ENCODE peak calls at places on chromosomes 4 and X, in five cellular contexts. One of them, this sample, is unnamed.
A peak's percentile ranks its signal among the peaks of the same experiment; 100 is the strongest.

GRCh38 chr4:100312615-100313355 is 122.5 kb upstream of the DDIT4L start:
- DNase-seq in H9: no peak
- DNase-seq in GM23248: no peak
- DNase-seq in neuronal stem cell: no peak
- DNase-seq in IMR-90: no peak
- DNase-seq in this sample: no peak

GRCh38 chr4:159296061-159296460 is 193.2 kb downstream of the RAPGEF2 start:
- DNase-seq in H9: no peak
- DNase-seq in neuronal stem cell: no peak
- DNase-seq in IMR-90: peak; percentile 85
- DNase-seq in GM23248: peak; percentile 70
- DNase-seq in this sample: no peak

GRCh38 chrX:72305286-72306084 is at the start of gene CITED1:
- DNase-seq in IMR-90: no peak
- DNase-seq in H9: peak; percentile 40
- DNase-seq in neuronal stem cell: peak; percentile 18
- DNase-seq in GM23248: peak; percentile 39
- DNase-seq in this sample: peak; percentile 54

GRCh38 chr4:111697176-111697962 is 447.9 kb upstream of the FAM241A start:
- DNase-seq in GM23248: no peak
- DNase-seq in neuronal stem cell: no peak
- DNase-seq in IMR-90: no peak
- DNase-seq in H9: no peak
- DNase-seq in this sample: no peak

GRCh38 chr4:40514409-40515025 is 115.1 kb downstream of the RBM47 start:
- DNase-seq in IMR-90: no peak
- DNase-seq in GM23248: no peak
- DNase-seq in neuronal stem cell: no peak
- DNase-seq in H9: no peak
- DNase-seq in this sample: no peak

GRCh38 chr4:7860600-7861158 is 79.0 kb downstream of the AFAP1 start:
- DNase-seq in H9: no peak
- DNase-seq in neuronal stem cell: no peak
- DNase-seq in IMR-90: no peak
- DNase-seq in GM23248: no peak
- DNase-seq in this sample: no peak

GRCh38 chrX:109952985-109953905 is 49.7 kb upstream of the TMEM164 start:
- DNase-seq in H9: no peak
- DNase-seq in GM23248: no peak
- DNase-seq in neuronal stem cell: no peak
- DNase-seq in IMR-90: no peak
- DNase-seq in this sample: no peak

GRCh38 chrX:8126092-8126491 is 45.0 kb downstream of the VCX2 start:
- DNase-seq in GM23248: no peak
- DNase-seq in IMR-90: no peak
- DNase-seq in neuronal stem cell: no peak
- DNase-seq in H9: no peak
- DNase-seq in this sample: no peak

GRCh38 chr4:176137626-176138025 is 57.8 kb downstream of the SPATA4 start:
- DNase-seq in IMR-90: peak; percentile 60
- DNase-seq in H9: no peak
- DNase-seq in neuronal stem cell: no peak
- DNase-seq in GM23248: peak; percentile 86
- DNase-seq in this sample: no peak

GRCh38 chrX:117838581-117839331 is 277.9 kb downstream of the KLHL13 start:
- DNase-seq in IMR-90: no peak
- DNase-seq in neuronal stem cell: no peak
- DNase-seq in GM23248: no peak
- DNase-seq in H9: no peak
- DNase-seq in this sample: no peak

GRCh38 chr4:4995103-4995761 is 24.0 kb downstream of the CYTL1 start:
- DNase-seq in neuronal stem cell: peak; percentile 76
- DNase-seq in IMR-90: peak; percentile 58
- DNase-seq in H9: peak; percentile 90
- DNase-seq in GM23248: peak; percentile 78
- DNase-seq in this sample: peak; percentile 90

GRCh38 chr4:158809611-158810486 is 41.0 kb downstream of the FNIP2 start:
- DNase-seq in GM23248: peak; percentile 90
- DNase-seq in neuronal stem cell: no peak
- DNase-seq in IMR-90: peak; percentile 90
- DNase-seq in H9: no peak
- DNase-seq in this sample: no peak

GRCh38 chr4:19945979-19946380 is 305.7 kb upstream of the SLIT2 start:
- DNase-seq in H9: no peak
- DNase-seq in IMR-90: peak; percentile 97
- DNase-seq in neuronal stem cell: no peak
- DNase-seq in GM23248: peak; percentile 93
- DNase-seq in this sample: no peak

GRCh38 chr4:83716874-83717273 is 181.0 kb downstream of the GPAT3 start:
- DNase-seq in IMR-90: no peak
- DNase-seq in GM23248: peak; percentile 33
- DNase-seq in neuronal stem cell: no peak
- DNase-seq in H9: no peak
- DNase-seq in this sample: no peak

GRCh38 chr4:153367092-153367491 is 22.6 kb downstream of the MND1 start:
- DNase-seq in H9: no peak
- DNase-seq in IMR-90: no peak
- DNase-seq in GM23248: no peak
- DNase-seq in neuronal stem cell: no peak
- DNase-seq in this sample: no peak

GRCh38 chrX:47156611-47157520 is 11.8 kb downstream of the RBM10 start:
- DNase-seq in H9: no peak
- DNase-seq in neuronal stem cell: no peak
- DNase-seq in IMR-90: no peak
- DNase-seq in GM23248: no peak
- DNase-seq in this sample: no peak

GRCh38 chr4:24471623-24472510 is 112.5 kb downstream of the DHX15 start:
- DNase-seq in IMR-90: no peak
- DNase-seq in H9: peak; percentile 58
- DNase-seq in neuronal stem cell: peak; percentile 39
- DNase-seq in GM23248: peak; percentile 34
- DNase-seq in this sample: peak; percentile 61

GRCh38 chr4:4762909-4763814 is 96.3 kb upstream of the MSX1 start:
- DNase-seq in IMR-90: peak; percentile 59
- DNase-seq in H9: peak; percentile 64
- DNase-seq in neuronal stem cell: no peak
- DNase-seq in GM23248: peak; percentile 69
- DNase-seq in this sample: peak; percentile 77

GRCh38 chr4:159101983-159102622 is 776 bp upstream of the RAPGEF2 start:
- DNase-seq in H9: peak; percentile 34
- DNase-seq in IMR-90: no peak
- DNase-seq in neuronal stem cell: no peak
- DNase-seq in GM23248: peak; percentile 41
- DNase-seq in this sample: peak; percentile 40

GRCh38 chrX:55908685-55909212 is 191.2 kb downstream of the RRAGB start:
- DNase-seq in neuronal stem cell: peak; percentile 3
- DNase-seq in GM23248: peak; percentile 35
- DNase-seq in H9: peak; percentile 34
- DNase-seq in IMR-90: no peak
- DNase-seq in this sample: peak; percentile 43

GRCh38 chr4:677431-678293 is 3.3 kb downstream of the MYL5 start:
- DNase-seq in GM23248: peak; percentile 69
- DNase-seq in IMR-90: no peak
- DNase-seq in H9: peak; percentile 29
- DNase-seq in neuronal stem cell: no peak
- DNase-seq in this sample: no peak

GRCh38 chr4:45147866-45148265 is 421.5 kb upstream of the GNPDA2 start:
- DNase-seq in IMR-90: no peak
- DNase-seq in H9: no peak
- DNase-seq in neuronal stem cell: no peak
- DNase-seq in GM23248: peak; percentile 13
- DNase-seq in this sample: no peak

GRCh38 chr4:148044889-148045352 is 313.0 kb downstream of the ARHGAP10 start:
- DNase-seq in IMR-90: no peak
- DNase-seq in H9: no peak
- DNase-seq in neuronal stem cell: no peak
- DNase-seq in GM23248: no peak
- DNase-seq in this sample: no peak

GRCh38 chr4:151169223-151169622 is 69.8 kb downstream of the RPS3A start:
- DNase-seq in IMR-90: peak; percentile 99
- DNase-seq in H9: no peak
- DNase-seq in GM23248: peak; percentile 98
- DNase-seq in neuronal stem cell: peak; percentile 14
- DNase-seq in this sample: peak; percentile 49

GRCh38 chr4:84708406-84709135 is 125.6 kb downstream of the CDS1 start:
- DNase-seq in neuronal stem cell: no peak
- DNase-seq in H9: no peak
- DNase-seq in IMR-90: peak; percentile 55
- DNase-seq in GM23248: peak; percentile 39
- DNase-seq in this sample: no peak

GRCh38 chr4:172142331-172142738 is 329.1 kb downstream of the GALNTL6 start:
- DNase-seq in GM23248: peak; percentile 63
- DNase-seq in neuronal stem cell: no peak
- DNase-seq in H9: no peak
- DNase-seq in IMR-90: peak; percentile 22
- DNase-seq in this sample: no peak

GRCh38 chr4:75555294-75556164 is at the start of gene ODAPH:
- DNase-seq in H9: no peak
- DNase-seq in neuronal stem cell: no peak
- DNase-seq in GM23248: peak; percentile 48
- DNase-seq in IMR-90: peak; percentile 58
- DNase-seq in this sample: no peak

GRCh38 chr4:8308144-8308543 is 38.6 kb downstream of the HTRA3 start:
- DNase-seq in IMR-90: no peak
- DNase-seq in neuronal stem cell: no peak
- DNase-seq in H9: no peak
- DNase-seq in GM23248: no peak
- DNase-seq in this sample: no peak

GRCh38 chr4:80798082-80798481 is 232.4 kb upstream of the BMP3 start:
- DNase-seq in GM23248: no peak
- DNase-seq in IMR-90: no peak
- DNase-seq in H9: no peak
- DNase-seq in neuronal stem cell: no peak
- DNase-seq in this sample: no peak

GRCh38 chrX:49053223-49054072 is 5.4 kb upstream of the CCDC120 start:
- DNase-seq in GM23248: peak; percentile 63
- DNase-seq in H9: peak; percentile 79
- DNase-seq in IMR-90: peak; percentile 43
- DNase-seq in neuronal stem cell: peak; percentile 67
- DNase-seq in this sample: peak; percentile 92

GRCh38 chr4:96103086-96103485 is 263.2 kb downstream of the PDHA2 start:
- DNase-seq in H9: no peak
- DNase-seq in GM23248: no peak
- DNase-seq in neuronal stem cell: no peak
- DNase-seq in IMR-90: no peak
- DNase-seq in this sample: no peak

GRCh38 chr4:102610476-102610875 is 109.3 kb downstream of the NFKB1 start:
- DNase-seq in neuronal stem cell: no peak
- DNase-seq in GM23248: no peak
- DNase-seq in H9: no peak
- DNase-seq in IMR-90: no peak
- DNase-seq in this sample: no peak

GRCh38 chrX:19715711-19716638 is 171.4 kb downstream of the SH3KBP1 start:
- DNase-seq in H9: no peak
- DNase-seq in IMR-90: no peak
- DNase-seq in neuronal stem cell: no peak
- DNase-seq in GM23248: no peak
- DNase-seq in this sample: no peak

GRCh38 chrX:73851014-73852009 is 288.3 kb downstream of the CHIC1 start:
- DNase-seq in H9: no peak
- DNase-seq in IMR-90: peak; percentile 96
- DNase-seq in GM23248: no peak
- DNase-seq in neuronal stem cell: no peak
- DNase-seq in this sample: no peak

GRCh38 chr4:157804986-157805385 is 367.8 kb downstream of the GASK1B start:
- DNase-seq in GM23248: peak; percentile 5
- DNase-seq in H9: no peak
- DNase-seq in IMR-90: no peak
- DNase-seq in neuronal stem cell: no peak
- DNase-seq in this sample: peak; percentile 33

GRCh38 chr4:26782168-26782829 is 78.3 kb upstream of the STIM2 start:
- DNase-seq in IMR-90: no peak
- DNase-seq in GM23248: no peak
- DNase-seq in H9: no peak
- DNase-seq in neuronal stem cell: no peak
- DNase-seq in this sample: no peak
- H3K4me1 ChIP-seq in IMR-90: peaks cover 5% of the 10 kb centered on the region
- H3K4me1 ChIP-seq in GM23248: peaks cover 21% of the 10 kb centered on the region
- H3K4me1 ChIP-seq in H9: no peaks in the 10 kb centered on the region
- H3K4me1 ChIP-seq in neuronal stem cell: peaks cover 21% of the 10 kb centered on the region
- H3K4me1 ChIP-seq in this sample: peaks cover under 1% of the 10 kb centered on the region

GRCh38 chrX:15856580-15856979 is 2.0 kb upstream of the AP1S2 start:
- DNase-seq in neuronal stem cell: no peak
- DNase-seq in IMR-90: no peak
- DNase-seq in GM23248: no peak
- DNase-seq in H9: no peak
- DNase-seq in this sample: no peak
- H3K9ac ChIP-seq in neuronal stem cell: no peak overlapping the region
- H3K9ac ChIP-seq in IMR-90: no peak overlapping the region
- H3K9ac ChIP-seq in GM23248: no peak overlapping the region
- H3K9ac ChIP-seq in H9: no peak overlapping the region
- H3K9ac ChIP-seq in this sample: no peak overlapping the region

GRCh38 chr4:141348589-141348988 is 127.9 kb downstream of the ZNF330 start:
- DNase-seq in IMR-90: no peak
- DNase-seq in H9: no peak
- DNase-seq in GM23248: no peak
- DNase-seq in neuronal stem cell: no peak
- DNase-seq in this sample: no peak
- H2AFZ ChIP-seq in IMR-90: no peak overlapping the region
- H2AFZ ChIP-seq in H9: no peak overlapping the region
- H2AFZ ChIP-seq in GM23248: no peak overlapping the region
- H2AFZ ChIP-seq in neuronal stem cell: no peak overlapping the region
- H2AFZ ChIP-seq in this sample: no peak overlapping the region

GRCh38 chr4:139920552-139920951 is 233.4 kb downstream of the MAML3 start:
- DNase-seq in IMR-90: no peak
- DNase-seq in GM23248: no peak
- DNase-seq in H9: no peak
- DNase-seq in neuronal stem cell: no peak
- DNase-seq in this sample: peak; percentile 25

GRCh38 chr4:139918591-139918990 is 235.4 kb downstream of the MAML3 start:
- DNase-seq in H9: no peak
- DNase-seq in IMR-90: peak; percentile 63
- DNase-seq in GM23248: no peak
- DNase-seq in neuronal stem cell: no peak
- DNase-seq in this sample: no peak

GRCh38 chr4:139917896-139918295 is 236.1 kb downstream of the MAML3 start:
- DNase-seq in H9: no peak
- DNase-seq in GM23248: no peak
- DNase-seq in neuronal stem cell: no peak
- DNase-seq in IMR-90: no peak
- DNase-seq in this sample: no peak

GRCh38 chr4:139919513-139919912 is 234.5 kb downstream of the MAML3 start:
- DNase-seq in IMR-90: peak; percentile 65
- DNase-seq in H9: no peak
- DNase-seq in GM23248: peak; percentile 70
- DNase-seq in neuronal stem cell: no peak
- DNase-seq in this sample: no peak

DNA sequence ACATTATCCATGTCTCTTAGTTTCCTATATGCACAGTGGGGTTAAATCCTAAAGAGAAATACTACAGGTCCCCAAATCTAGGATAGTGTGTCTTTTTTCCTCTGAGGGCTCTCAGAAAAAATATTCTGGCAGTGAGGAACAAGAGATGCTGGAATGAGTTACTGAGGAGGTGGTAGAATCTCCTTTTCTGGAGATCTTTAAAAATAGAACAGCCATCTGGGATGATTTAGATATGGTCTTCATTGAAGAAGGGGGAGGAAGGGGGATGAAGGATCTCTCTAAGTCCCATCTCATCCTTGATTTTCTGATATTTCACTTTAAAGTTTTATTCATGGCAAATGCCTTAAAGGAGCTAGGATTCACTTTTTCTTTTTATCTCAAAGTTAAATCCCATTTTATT is 235.0 kb downstream of the MAML3 start:
- DNase-seq in IMR-90: no peak
- DNase-seq in GM23248: peak; percentile 24
- DNase-seq in neuronal stem cell: no peak
- DNase-seq in H9: no peak
- DNase-seq in this sample: no peak
- H3K4me1 ChIP-seq in IMR-90: peaks cover 16% of the 10 kb centered on the region
- H3K4me1 ChIP-seq in GM23248: peaks cover 41% of the 10 kb centered on the region
- H3K4me1 ChIP-seq in neuronal stem cell: peaks cover 23% of the 10 kb centered on the region
- H3K4me1 ChIP-seq in H9: peaks cover 5% of the 10 kb centered on the region
- H3K4me1 ChIP-seq in this sample: peaks cover 39% of the 10 kb centered on the region

This sample was measured in neural progenitor cell.